ENCODE peak calls at places on chromosomes 6 and 20, in four cellular contexts. Y, D, J and W are unnamed samples.

GRCh38 chr6:148999921-149000589 is 253.2 kb downstream of the UST start:
- DNase-seq in J (no peak), Y (no peak), D (peak), W (no peak)

GRCh38 chr6:54111341-54111740 is at the start of gene MLIP:
- DNase-seq in D (no peak), J (no peak), Y (no peak), W (no peak)

GRCh38 chr6:35407086-35407485 is 45.1 kb upstream of the FANCE start:
- DNase-seq in J (no peak), D (no peak), Y (no peak), W (no peak)

GRCh38 chr6:149967591-149967990 is 3.8 kb downstream of the ULBP1 start:
- DNase-seq in D (no peak), J (no peak), Y (no peak), W (no peak)

GRCh38 chr20:34581341-34582189 is 23.0 kb downstream of the MAP1LC3A start:
- DNase-seq in Y (no peak), J (no peak), D (no peak), W (no peak)

GRCh38 chr20:60053125-60053812 is 95.0 kb downstream of the CDH26 start:
- DNase-seq in J (no peak), D (no peak), Y (peak), W (no peak)

GRCh38 chr20:31496761-31497295 is 17.4 kb upstream of the HM13 start:
- DNase-seq in J (no peak), Y (no peak), D (no peak), W (no peak)

GRCh38 chr20:2932497-2932896 is 59.2 kb downstream of the PTPRA start:
- DNase-seq in Y (no peak), J (no peak), D (no peak), W (no peak)

GRCh38 chr6:51137777-51138176 is 319.1 kb downstream of the TFAP2B start:
- DNase-seq in J (no peak), D (no peak), Y (no peak), W (no peak)

GRCh38 chr6:624979-625378 is 31.9 kb downstream of the HUS1B start:
- DNase-seq in D (no peak), Y (no peak), J (no peak), W (no peak)

GRCh38 chr20:50646483-50646996 is 44.8 kb downstream of the RIPOR3 start:
- DNase-seq in Y (no peak), J (no peak), D (peak), W (no peak)

GRCh38 chr6:80531676-80532619 is 425.5 kb downstream of the BCKDHB start:
- DNase-seq in D (no peak), Y (no peak), J (no peak), W (no peak)

GRCh38 chr20:34061695-34062094 is 50.3 kb downstream of the EIF2S2 start:
- DNase-seq in J (no peak), D (no peak), Y (no peak), W (no peak)

GRCh38 chr20:1212607-1213396 is 9.5 kb downstream of the C20orf202 start:
- DNase-seq in Y (peak), J (peak), D (peak), W (peak)

GRCh38 chr6:9938801-9939200 is 476.1 kb downstream of the TFAP2A start:
- DNase-seq in J (no peak), Y (no peak), D (no peak), W (no peak)